ENCODE peak calls at places on chromosomes 13 and 19, in nine cellular contexts. I is NCI-H82; Q is naive thymus-derived CD8-positive, alpha-beta T cell; G is right atrium auricular region; N is ovary; M is endothelial cell; H is stimulated activated naive CD8-positive, alpha-beta T cell treated with anti-CD3 and anti-CD28 coated beads, Interleukin-15, Interleukin-2, amounts not matched to agents 100 U/mL and 50 U/mL, for 24 hours; W is HS-5; A is stimulated activated CD4-positive, alpha-beta T cell treated with anti-CD3 and anti-CD28 coated beads, Interleukin-2, amount 100 ng/mL, for 4 hours. X is an unnamed sample.

GRCh38 chr19:53580871-53581835 is 43.2 kb downstream of the ZNF331 start:
- DNase-seq in I (no peak), Q (no peak), G (no peak), N (no peak), M (no peak), H (no peak), W (no peak), A (no peak), X (no peak)

GRCh38 chr19:18488403-18488723 is 33.5 kb downstream of the ELL start:
- DNase-seq in I (no peak), Q (no peak), G (no peak), N (no peak), M (no peak), H (no peak), W (no peak), A (no peak), X (no peak)

GRCh38 chr19:46065486-46065885 is 24.7 kb upstream of the IGFL4 start:
- DNase-seq in I (no peak), Q (no peak), G (no peak), N (no peak), M (no peak), H (no peak), W (no peak), A (no peak), X (no peak)

GRCh38 chr13:97491452-97491851 is 57.5 kb downstream of the RAP2A start:
- DNase-seq in I (no peak), Q (no peak), G (no peak), N (no peak), M (no peak), H (no peak), W (no peak), A (no peak), X (no peak)

GRCh38 chr19:56315076-56315828 is 613 bp upstream of the ZSCAN5A start:
- DNase-seq in I (peak; percentile 98), Q (peak; percentile 69), G (peak; percentile 97), N (peak; percentile 94), M (peak; percentile 83), H (peak; percentile 87), W (peak; percentile 98), A (peak; percentile 87), X (peak; percentile 86)

GRCh38 chr13:46721054-46721453 is 75.9 kb downstream of the ESD start:
- DNase-seq in I (peak; percentile 57), Q (peak; percentile 34), G (no peak), N (peak; percentile 47), M (peak; percentile 26), H (peak; percentile 36), W (no peak), A (peak; percentile 3), X (peak; percentile 26)

GRCh38 chr13:105908581-105908980 is 626.9 kb downstream of the EFNB2 start:
- DNase-seq in I (no peak), Q (no peak), G (no peak), N (no peak), M (no peak), H (peak; percentile 9), W (no peak), A (no peak), X (no peak)

GRCh38 chr19:40445945-40446784 is 2.0 kb upstream of the SERTAD3 start:
- DNase-seq in I (peak; percentile 65), Q (no peak), G (no peak), N (no peak), M (no peak), H (no peak), W (no peak), A (no peak), X (no peak)

GRCh38 chr13:89550842-89551422 is 1796.6 kb upstream of the MIR17HG start:
- DNase-seq in I (no peak), Q (no peak), G (no peak), N (no peak), M (no peak), H (no peak), W (no peak), A (no peak), X (no peak)